ENCODE peak calls at places on chromosome 15, in ten cellular contexts. H is psoas muscle; X is HCT116; N is thoracic aorta; V is activated gamma-delta T cell treated with Interleukin-2 at 50 U/mL for 16 hours; D is activated T-helper 1 cell treated with anti-CD3 and anti-CD28 coated beads, Interleukin-12 subunit alpha, Interleukin-12 subunit beta, Interleukin-2, Interleukin-4 antibody, amounts not matched to agents 30 ng/mL and 10 ng/mL and 1 ng/mL, durations not matched to agents 14 hours and 24 hours and 36 hours; Z is ecto neural progenitor cell; M is kidney glomerular epithelial cell; F is EH; B is left cardiac atrium. I is an unnamed sample.

GRCh38 chr15:91283155-91283554 is 183.1 kb downstream of the SV2B start:
- DNase-seq in H (no peak), X (no peak), N (no peak), V (no peak), D (no peak), Z (no peak), M (no peak), F (no peak), B (no peak), I (no peak)

GRCh38 chr15:25909806-25910205 is 46.7 kb upstream of the ATP10A start:
- DNase-seq in H (no peak), X (no peak), N (no peak), V (no peak), D (no peak), Z (no peak), M (no peak), F (no peak), B (no peak), I (no peak)

GRCh38 chr15:94168250-94168649 is 63.1 kb upstream of the MCTP2 start:
- DNase-seq in H (no peak), X (peak), N (no peak), V (no peak), D (no peak), Z (no peak), M (no peak), F (no peak), B (no peak), I (peak)

GRCh38 chr15:77810180-77810579 is 177.5 kb upstream of the LINGO1 start:
- DNase-seq in H (no peak), X (no peak), N (no peak), V (no peak), D (no peak), Z (no peak), M (no peak), F (no peak), B (no peak), I (no peak)

GRCh38 chr15:87570186-87570585 is 686.4 kb downstream of the NTRK3 start:
- DNase-seq in H (no peak), X (no peak), N (no peak), V (no peak), D (no peak), Z (no peak), M (no peak), F (peak), B (no peak), I (no peak)

GRCh38 chr15:51883436-51883835 is 54.0 kb downstream of the TMOD3 start:
- DNase-seq in H (no peak), X (no peak), N (no peak), V (no peak), D (no peak), Z (no peak), M (peak), F (peak), B (no peak), I (no peak)

GRCh38 chr15:74406992-74407705 is 26.6 kb downstream of the SEMA7A start:
- DNase-seq in H (no peak), X (no peak), N (no peak), V (no peak), D (no peak), Z (peak), M (peak), F (peak), B (no peak), I (no peak)

GRCh38 chr15:93314245-93314644 is 225.2 kb upstream of the RGMA start:
- DNase-seq in H (no peak), X (no peak), N (no peak), V (no peak), D (no peak), Z (peak), M (no peak), F (no peak), B (no peak), I (no peak)

GRCh38 chr15:66917904-66918448 is 147.4 kb upstream of the SMAD3 start:
- DNase-seq in H (no peak), X (no peak), N (no peak), V (no peak), D (no peak), Z (no peak), M (no peak), F (no peak), B (no peak), I (no peak)

GRCh38 chr15:68633181-68634121 is 54.7 kb downstream of the CORO2B start:
- DNase-seq in H (no peak), X (no peak), N (no peak), V (no peak), D (no peak), Z (no peak), M (no peak), F (no peak), B (no peak), I (no peak)

GRCh38 chr15:78460737-78461136 is 22.7 kb downstream of the IREB2 start:
- DNase-seq in H (no peak), X (no peak), N (no peak), V (no peak), D (no peak), Z (no peak), M (no peak), F (no peak), B (no peak), I (no peak)

GRCh38 chr15:78841891-78842290 is 30.6 kb upstream of the ADAMTS7 start:
- DNase-seq in H (no peak), X (no peak), N (no peak), V (no peak), D (no peak), Z (no peak), M (no peak), F (no peak), B (no peak), I (no peak)

GRCh38 chr15:64938192-64938591 is 26.5 kb downstream of the ANKDD1A start:
- DNase-seq in H (no peak), X (peak), N (no peak), V (no peak), D (no peak), Z (no peak), M (peak), F (no peak), B (no peak), I (no peak)

GRCh38 chr15:71575474-71576045 is 234.8 kb upstream of the NR2E3 start:
- DNase-seq in H (no peak), X (no peak), N (no peak), V (no peak), D (no peak), Z (no peak), M (no peak), F (peak), B (no peak), I (no peak)

GRCh38 chr15:40003491-40003916 is 35.5 kb downstream of the SRP14 start:
- DNase-seq in H (no peak), X (no peak), N (no peak), V (no peak), D (no peak), Z (no peak), M (no peak), F (no peak), B (no peak), I (no peak)

GRCh38 chr15:52636459-52636858 is 42.7 kb downstream of the ATOSA start:
- DNase-seq in H (no peak), X (no peak), N (no peak), V (no peak), D (no peak), Z (no peak), M (no peak), F (peak), B (no peak), I (no peak)

GRCh38 chr15:80967451-80967850 is 22.2 kb downstream of the MESD start:
- DNase-seq in H (no peak), X (no peak), N (no peak), V (no peak), D (no peak), Z (peak), M (peak), F (peak), B (no peak), I (no peak)

GRCh38 chr15:67373266-67373665 is 118.7 kb downstream of the IQCH start:
- DNase-seq in H (no peak), X (no peak), N (no peak), V (no peak), D (no peak), Z (no peak), M (no peak), F (no peak), B (no peak), I (no peak)

GRCh38 chr15:44137750-44138149 is 57.3 kb downstream of the FRMD5 start:
- DNase-seq in H (no peak), X (no peak), N (no peak), V (no peak), D (no peak), Z (no peak), M (no peak), F (peak), B (no peak), I (no peak)

GRCh38 chr15:65856821-65857455 is 12.4 kb upstream of the RAB11A start:
- DNase-seq in H (peak), X (peak), N (peak), V (peak), D (peak), Z (peak), M (no peak), F (peak), B (peak), I (peak)

GRCh38 chr15:31975446-31976229 is 54.7 kb upstream of the CHRNA7 start:
- DNase-seq in H (no peak), X (no peak), N (no peak), V (no peak), D (no peak), Z (no peak), M (no peak), F (peak), B (no peak), I (no peak)

GRCh38 chr15:35067501-35068347 is 17.4 kb downstream of the NANOGP8 start:
- DNase-seq in H (no peak), X (no peak), N (no peak), V (no peak), D (no peak), Z (no peak), M (no peak), F (peak), B (no peak), I (no peak)

GRCh38 chr15:50119063-50119700 is at the start of gene ATP8B4:
- DNase-seq in H (no peak), X (no peak), N (no peak), V (no peak), D (no peak), Z (no peak), M (no peak), F (no peak), B (no peak), I (peak)

GRCh38 chr15:82045892-82046667 is at the start of gene MEX3B:
- DNase-seq in H (peak), X (peak), N (peak), V (peak), D (peak), Z (peak), M (peak), F (peak), B (peak), I (peak)

GRCh38 chr15:39888809-39889208 is 31.3 kb downstream of the GPR176 start:
- DNase-seq in H (no peak), X (no peak), N (no peak), V (no peak), D (no peak), Z (no peak), M (no peak), F (peak), B (no peak), I (no peak)

GRCh38 chr15:99492275-99492674 is 73.5 kb upstream of the MEF2A start:
- DNase-seq in H (no peak), X (no peak), N (no peak), V (no peak), D (no peak), Z (no peak), M (no peak), F (no peak), B (no peak), I (no peak)

GRCh38 chr15:50151468-50151867 is 30.5 kb upstream of the SLC27A2 start:
- DNase-seq in H (no peak), X (no peak), N (no peak), V (no peak), D (no peak), Z (no peak), M (no peak), F (no peak), B (no peak), I (no peak)

GRCh38 chr15:60798821-60799220 is 319.9 kb upstream of the ICE2 start:
- DNase-seq in H (no peak), X (no peak), N (no peak), V (no peak), D (no peak), Z (no peak), M (no peak), F (peak), B (no peak), I (no peak)